ENCODE peak calls at places on chromosomes 5 and 9, in nine cellular contexts. D is foreskin keratinocyte, S is tibial artery, L is cardiac fibroblast, C is mesothelial cell of epicardium, W is nephron progenitor cell, Z is bronchial epithelial cell, I is A549, R is tibial nerve. P is an unnamed sample.

GRCh38 chr5:109701779-109702178 is 12.1 kb downstream of the MAN2A1 start:
- DNase-seq in D (no peak), S (no peak), L (peak; percentile 14), C (no peak), W (no peak), Z (no peak), I (no peak), R (no peak), P (no peak)

GRCh38 chr5:83562207-83562606 is 90.7 kb downstream of the VCAN start:
- DNase-seq in D (no peak), S (no peak), L (no peak), C (no peak), W (no peak), Z (no peak), I (no peak), R (no peak), P (no peak)

GRCh38 chr9:2138646-2139045 is 123.5 kb downstream of the SMARCA2 start:
- DNase-seq in D (no peak), S (no peak), L (no peak), C (no peak), W (no peak), Z (no peak), I (no peak), R (no peak), P (no peak)

GRCh38 chr5:169702726-169703481 is 65.8 kb downstream of the DOCK2 start:
- DNase-seq in D (no peak), S (no peak), L (peak; percentile 66), C (no peak), W (no peak), Z (no peak), I (no peak), R (no peak), P (no peak)

GRCh38 chr5:56480305-56481146 is 247.4 kb upstream of the ANKRD55 start:
- DNase-seq in D (no peak), S (peak; percentile 81), L (peak; percentile 43), C (peak; percentile 28), W (peak; percentile 71), Z (peak; percentile 50), I (no peak), R (peak; percentile 58), P (no peak)

GRCh38 chr9:112780637-112781036 is 30.1 kb downstream of the SNX30 start:
- DNase-seq in D (no peak), S (no peak), L (no peak), C (no peak), W (no peak), Z (no peak), I (no peak), R (no peak), P (no peak)

GRCh38 chr9:93112116-93112863 is 16.3 kb downstream of the CARD19 start:
- DNase-seq in D (no peak), S (peak; percentile 65), L (no peak), C (no peak), W (no peak), Z (no peak), I (no peak), R (no peak), P (no peak)

GRCh38 chr9:76691761-76692313 is 72.4 kb upstream of the PCA3 start:
- DNase-seq in D (no peak), S (no peak), L (no peak), C (no peak), W (peak; percentile 10), Z (no peak), I (no peak), R (no peak), P (no peak)

GRCh38 chr9:127187231-127187956 is 65.0 kb upstream of the ANGPTL2 start:
- DNase-seq in D (peak; percentile 73), S (peak; percentile 91), L (peak; percentile 98), C (no peak), W (no peak), Z (peak; percentile 96), I (peak; percentile 55), R (peak; percentile 83), P (peak; percentile 91)

GRCh38 chr5:15774632-15775031 is 274.7 kb downstream of the FBXL7 start:
- DNase-seq in D (no peak), S (no peak), L (no peak), C (no peak), W (peak; percentile 20), Z (no peak), I (no peak), R (no peak), P (no peak)

GRCh38 chr5:6572825-6573380 is 59.9 kb downstream of the NSUN2 start:
- DNase-seq in D (no peak), S (no peak), L (no peak), C (no peak), W (no peak), Z (no peak), I (no peak), R (no peak), P (no peak)

GRCh38 chr5:57976506-57976905 is 483.4 kb downstream of the PLK2 start:
- DNase-seq in D (no peak), S (no peak), L (no peak), C (no peak), W (no peak), Z (no peak), I (no peak), R (no peak), P (no peak)

GRCh38 chr5:117888688-117889087 is 1099.7 kb downstream of the DTWD2 start:
- DNase-seq in D (no peak), S (no peak), L (peak; percentile 3), C (no peak), W (no peak), Z (no peak), I (no peak), R (no peak), P (no peak)

GRCh38 chr5:16931334-16932110 is 4.6 kb downstream of the MYO10 start:
- DNase-seq in D (no peak), S (no peak), L (no peak), C (no peak), W (no peak), Z (peak; percentile 29), I (no peak), R (no peak), P (no peak)

GRCh38 chr9:91182429-91182828 is 179.3 kb downstream of the AUH start:
- DNase-seq in D (peak; percentile 77), S (peak; percentile 9), L (peak; percentile 69), C (no peak), W (no peak), Z (peak; percentile 95), I (peak; percentile 54), R (no peak), P (no peak)
- TF ChIP-seq CTCF in D (peak; percentile 51), S (no peak), L (no peak), C (no peak), W (no peak), Z (no peak), I (no peak), R (no peak), P (no peak)

GRCh38 chr9:122821278-122821952 is 7.0 kb downstream of the PDCL start:
- DNase-seq in D (no peak), S (peak; percentile 72), L (peak; percentile 57), C (no peak), W (no peak), Z (no peak), I (no peak), R (peak; percentile 77), P (no peak)
- TF ChIP-seq CTCF in D (no peak), S (no peak), L (no peak), C (no peak), W (no peak), Z (no peak), I (no peak), R (no peak), P (no peak)

GRCh38 chr5:82107277-82107676 is 135.5 kb downstream of the ATG10 start:
- DNase-seq in D (no peak), S (no peak), L (peak; percentile 68), C (no peak), W (no peak), Z (peak; percentile 33), I (peak; percentile 40), R (no peak), P (no peak)
- TF ChIP-seq CTCF in D (peak; percentile 66), S (no peak), L (peak; percentile 49), C (peak; percentile 12), W (peak; percentile 29), Z (peak; percentile 42), I (peak; percentile 63), R (peak; percentile 34), P (peak; percentile 37)

DNA sequence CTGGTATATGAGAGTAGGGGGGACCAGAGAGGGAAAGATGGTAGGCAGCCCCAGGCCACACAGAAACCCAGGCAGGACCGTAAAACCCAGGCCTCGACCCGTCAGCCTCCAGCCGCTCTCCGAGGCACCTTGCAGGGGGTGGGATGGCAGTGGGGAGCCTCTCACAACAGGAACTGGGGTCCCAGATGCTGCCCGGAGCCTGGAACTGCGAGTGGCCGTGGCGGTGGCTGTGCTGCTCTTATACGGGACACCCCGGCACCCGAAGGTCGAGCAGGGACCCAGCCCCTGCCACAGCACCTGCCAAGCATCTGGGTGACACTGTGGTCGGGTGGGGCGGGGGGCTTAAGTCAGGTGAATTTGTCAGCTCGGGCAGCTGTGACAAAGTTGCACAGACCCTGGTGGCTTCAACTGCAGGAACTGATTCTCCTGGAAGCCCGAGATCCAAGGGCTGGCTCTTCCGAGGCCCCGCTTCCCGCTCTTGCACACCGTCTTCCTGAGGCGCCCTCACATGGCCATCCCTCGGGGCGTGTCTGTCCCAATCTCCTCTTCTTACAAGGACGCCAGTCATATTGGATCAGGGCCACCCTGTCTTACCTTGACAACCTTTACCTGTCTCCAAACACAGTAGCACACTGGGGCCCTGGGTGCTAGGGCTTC is 47.6 kb upstream of the EGFL7 start:
- DNase-seq in D (no peak), S (no peak), L (no peak), C (no peak), W (no peak), Z (peak; percentile 28), I (peak; percentile 51), R (no peak), P (no peak)
- TF ChIP-seq CTCF in D (peak; percentile 40), S (no peak), L (no peak), C (no peak), W (no peak), Z (peak; percentile 35), I (no peak), R (no peak), P (no peak)

GRCh38 chr9:73916016-73916673 is 581.0 kb upstream of the RORB start:
- DNase-seq in D (peak; percentile 2), S (no peak), L (no peak), C (no peak), W (peak; percentile 10), Z (peak; percentile 29), I (peak; percentile 19), R (no peak), P (no peak)
- TF ChIP-seq CTCF in D (peak; percentile 29), S (no peak), L (no peak), C (no peak), W (no peak), Z (peak; percentile 52), I (no peak), R (no peak), P (peak; percentile 34)

DNA sequence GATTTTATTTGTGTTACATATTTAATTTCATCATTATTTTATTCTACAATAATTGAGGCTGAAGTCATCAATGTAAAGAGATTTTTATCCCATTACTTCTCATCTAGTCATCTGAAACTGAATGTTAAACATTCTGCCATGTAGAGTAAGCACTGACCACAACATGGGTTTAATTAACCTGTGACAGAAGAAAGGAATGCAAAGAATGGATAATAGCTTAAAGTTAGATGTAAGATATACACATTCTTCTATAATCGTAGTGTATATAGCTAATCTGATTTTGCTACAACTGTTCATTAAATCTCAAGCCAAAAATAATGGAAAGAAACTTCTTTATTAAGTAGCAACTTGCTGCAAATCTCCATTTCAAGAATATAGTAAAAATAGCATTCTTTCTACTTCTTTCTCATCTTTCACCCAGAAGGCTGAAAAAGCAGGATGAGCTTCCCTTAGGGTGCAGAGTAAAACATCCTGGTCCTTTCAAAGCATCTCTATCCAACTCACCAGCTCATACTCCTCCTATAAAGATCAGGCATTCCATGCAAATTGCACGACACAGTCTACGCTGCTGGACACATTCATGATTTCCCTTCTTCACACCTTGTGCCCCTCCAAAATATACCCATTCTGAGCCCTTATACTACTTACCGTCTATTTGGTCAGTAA is 115.2 kb downstream of the EFNA5 start:
- DNase-seq in D (no peak), S (no peak), L (peak; percentile 53), C (no peak), W (no peak), Z (no peak), I (no peak), R (no peak), P (no peak)
- TF ChIP-seq CTCF in D (no peak), S (no peak), L (no peak), C (no peak), W (no peak), Z (no peak), I (no peak), R (no peak), P (no peak)

P was measured in kidney epithelial cell.